ENCODE peak calls at places on chromosomes 2 and 18, in six cellular contexts. F is HepG2, H is GM12878, Y is A549, R is upper lobe of left lung, S is K562. E is an unnamed sample. For H3K4me1, the result is how much of the 10 kb centered on the place peaks cover.

GRCh38 chr2:61721382-61721781 is 132.5 kb downstream of the FAM161A start:
- ATAC-seq in R (no peak), Y (no peak), H (no peak), F (no peak), S (no peak), E (no peak)

GRCh38 chr2:33317369-33318015 is 159.0 kb upstream of the RASGRP3 start:
- ATAC-seq in Y (no peak), S (no peak), R (no peak), H (no peak), F (no peak), E (no peak)

GRCh38 chr18:23143871-23144270 is 8.6 kb downstream of the CABLES1 start:
- ATAC-seq in H (peak), S (peak), R (peak), F (peak), Y (no peak), E (peak)

GRCh38 chr18:23943104-23943503 is 71.5 kb upstream of the TTC39C start:
- ATAC-seq in Y (no peak), R (no peak), F (no peak), S (no peak), H (peak), E (no peak)

GRCh38 chr2:86675611-86676015 is 44.5 kb upstream of the RMND5A start:
- ATAC-seq in Y (no peak), H (peak), S (no peak), F (peak), R (no peak), E (no peak)

GRCh38 chr2:172643142-172643541 is 87.3 kb downstream of the PDK1 start:
- ATAC-seq in H (no peak), F (peak), S (peak), R (no peak), Y (no peak), E (no peak)

GRCh38 chr2:126748929-126749518 is 93.1 kb downstream of the GYPC start:
- ATAC-seq in S (no peak), Y (no peak), F (no peak), H (peak), R (no peak), E (no peak)

GRCh38 chr2:192978317-192978874 is 783.7 kb upstream of the TMEFF2 start:
- ATAC-seq in S (no peak), F (no peak), Y (no peak), H (no peak), R (no peak), E (no peak)

GRCh38 chr18:32049393-32050161 is 31.0 kb downstream of the RNF125 start:
- ATAC-seq in H (peak), S (peak), F (no peak), R (peak), Y (no peak), E (no peak)

GRCh38 chr2:159013103-159013502 is 44.7 kb downstream of the TANC1 start:
- ATAC-seq in R (no peak), F (no peak), Y (no peak), H (no peak), S (no peak), E (no peak)

GRCh38 chr2:28423856-28424605 is 31.4 kb downstream of the FOSL2 start:
- ATAC-seq in H (no peak), S (no peak), R (peak), Y (peak), F (no peak), E (no peak)

GRCh38 chr18:23302514-23302851 is 150.6 kb upstream of the RIOK3 start:
- ATAC-seq in R (no peak), Y (no peak), F (no peak), H (no peak), S (no peak), E (no peak)

GRCh38 chr2:132384491-132385186 is 32.0 kb upstream of the GPR39 start:
- ATAC-seq in F (no peak), H (no peak), Y (no peak), R (peak), S (no peak), E (no peak)

GRCh38 chr2:147888665-147889064 is 43.8 kb downstream of the ACVR2A start:
- ATAC-seq in R (no peak), S (no peak), H (peak), F (no peak), Y (no peak), E (no peak)

GRCh38 chr2:207395535-207396251 is 134.1 kb upstream of the CREB1 start:
- ATAC-seq in R (no peak), F (no peak), S (no peak), Y (no peak), H (no peak), E (no peak)

GRCh38 chr2:207115715-207116364 is 49.9 kb downstream of the KLF7 start:
- ATAC-seq in Y (no peak), S (no peak), H (no peak), R (no peak), F (no peak), E (peak)

GRCh38 chr2:70258532-70258875 is 567 bp downstream of the PCYOX1 start:
- ATAC-seq in R (peak), F (peak), H (no peak), S (peak), Y (no peak), E (peak)

GRCh38 chr2:60771508-60771907 is 15.4 kb downstream of the PAPOLG start:
- ATAC-seq in S (no peak), Y (no peak), F (no peak), R (no peak), H (no peak), E (no peak)

GRCh38 chr2:217642944-217643343 is 359.9 kb downstream of the TNS1 start:
- ATAC-seq in Y (no peak), F (no peak), S (no peak), R (no peak), H (no peak), E (no peak)

GRCh38 chr18:24130494-24130893 is 8.4 kb upstream of the CABYR start:
- ATAC-seq in S (no peak), R (no peak), F (no peak), Y (no peak), H (no peak), E (no peak)

GRCh38 chr2:238127165-238128060 is 11.1 kb upstream of the KLHL30 start:
- ATAC-seq in H (peak), S (peak), F (peak), R (peak), Y (peak), E (peak)

GRCh38 chr2:171956135-171956830 is 34.0 kb downstream of the HAT1 start:
- ATAC-seq in H (no peak), R (peak), Y (no peak), F (no peak), S (peak), E (peak)

GRCh38 chr2:109112-109809 is 63.0 kb upstream of the FAM110C start:
- ATAC-seq in R (no peak), S (no peak), F (no peak), Y (no peak), H (no peak), E (peak)

GRCh38 chr2:135212757-135213156 is 160.7 kb downstream of the RAB3GAP1 start:
- ATAC-seq in S (no peak), H (no peak), R (no peak), Y (no peak), F (no peak), E (no peak)

GRCh38 chr18:3212636-3213035 is 7.1 kb downstream of the MYOM1 start:
- ATAC-seq in S (no peak), Y (no peak), H (no peak), R (no peak), F (no peak), E (no peak)
- TF ChIP-seq EP300 in S (no peak), Y (no peak), H (no peak), R (no peak), F (no peak), E (no peak)

DNA sequence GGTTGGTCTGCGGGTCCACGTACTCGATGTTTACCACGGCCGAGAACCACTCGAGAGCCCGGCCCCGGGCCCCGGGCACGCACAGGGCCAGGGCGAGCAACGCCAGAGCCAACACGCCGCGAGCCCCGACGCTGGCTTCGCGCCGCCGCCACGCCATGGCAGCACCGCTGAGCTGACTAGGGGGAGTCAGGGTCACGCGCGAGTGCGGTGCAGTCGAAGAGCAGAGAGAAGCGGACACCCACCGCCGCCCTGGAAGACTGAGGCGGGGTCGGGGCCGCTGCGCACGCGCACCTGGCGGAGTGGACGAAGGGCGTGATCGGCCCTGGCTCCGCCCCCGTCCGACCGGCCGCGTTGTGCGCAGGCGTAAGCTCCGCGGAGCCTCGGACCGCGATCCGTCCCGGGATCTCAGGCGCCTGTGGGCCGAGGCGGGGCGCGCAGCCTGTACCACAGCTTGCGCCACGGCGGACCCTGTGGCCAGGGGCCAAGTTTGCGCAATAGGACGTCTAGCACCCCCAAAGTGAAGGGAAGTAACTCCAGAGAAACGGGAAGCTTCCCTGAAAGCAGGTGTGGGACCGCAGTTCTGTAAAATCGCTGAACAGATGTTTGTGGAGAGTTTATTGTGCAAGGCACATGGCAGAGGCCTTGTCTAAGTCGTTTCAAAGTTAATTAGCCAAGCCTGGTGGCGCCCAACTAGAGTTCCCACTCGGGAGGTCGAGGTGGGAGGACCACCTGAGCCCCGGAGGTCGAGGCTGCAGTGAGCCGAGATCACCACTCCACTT is at the start of gene RNF149:
- ATAC-seq in Y (peak), H (peak), S (peak), F (peak), R (peak), E (peak)
- H3K4me1 ChIP-seq in Y (under half), H (under half), S (under half), F (half or more), R (under half), E (under half)

GRCh38 chr2:134118279-134119116 is 135.4 kb upstream of the MGAT5 start:
- ATAC-seq in H (peak), R (peak), Y (peak), S (peak), F (peak), E (peak)
- H3K4me3 ChIP-seq in H (peak), R (no peak), Y (no peak), S (no peak), F (peak), E (no peak)

GRCh38 chr2:26474261-26474785 is 3.6 kb downstream of the OTOF start:
- ATAC-seq in H (no peak), F (no peak), S (no peak), R (no peak), Y (no peak), E (no peak)
- TF ChIP-seq EP300 in H (no peak), F (no peak), S (no peak), R (no peak), Y (no peak), E (no peak)

GRCh38 chr2:10303634-10304378 is 1.1 kb downstream of the HPCAL1 start:
- ATAC-seq in H (peak), Y (peak), R (peak), F (peak), S (peak), E (no peak)
- H3K4me1 ChIP-seq in H (under half), Y (half or more), R (half or more), F (half or more), S (half or more), E (under half)

GRCh38 chr2:227780981-227781630 is 32.5 kb upstream of the CCL20 start:
- ATAC-seq in F (peak), R (no peak), Y (no peak), H (no peak), S (no peak), E (no peak)

GRCh38 chr2:227782804-227783203 is 30.8 kb upstream of the CCL20 start:
- ATAC-seq in R (no peak), Y (no peak), H (peak), F (no peak), S (no peak), E (no peak)

GRCh38 chr2:227781841-227782240 is 31.8 kb upstream of the CCL20 start:
- ATAC-seq in S (no peak), Y (no peak), F (peak), H (no peak), R (no peak), E (no peak)

GRCh38 chr2:227785293-227785692 is 28.3 kb upstream of the CCL20 start:
- ATAC-seq in F (no peak), Y (no peak), R (no peak), H (no peak), S (no peak), E (no peak)

GRCh38 chr2:227783404-227784138 is 30.1 kb upstream of the CCL20 start:
- ATAC-seq in H (peak), S (no peak), F (no peak), R (no peak), Y (no peak), E (no peak)
- H3K4me3 ChIP-seq in H (peak), S (no peak), F (no peak), R (peak), Y (no peak), E (no peak)

GRCh38 chr2:27071990-27072830 is 756 bp upstream of the OST4 start:
- ATAC-seq in H (peak), F (peak), Y (peak), R (peak), S (peak), E (peak)
- TF ChIP-seq EP300 in H (no peak), F (no peak), Y (no peak), R (no peak), S (no peak), E (peak)

GRCh38 chr2:240432430-240432819 is 3.0 kb upstream of the GPC1 start:
- ATAC-seq in S (no peak), Y (no peak), R (no peak), F (no peak), H (no peak), E (no peak)

GRCh38 chr2:240431663-240432424 is 3.6 kb upstream of the GPC1 start:
- ATAC-seq in F (no peak), R (no peak), H (no peak), S (no peak), Y (no peak), E (no peak)

GRCh38 chr2:240433973-240434727 is 1.3 kb upstream of the GPC1 start:
- ATAC-seq in R (no peak), H (no peak), Y (peak), S (no peak), F (no peak), E (no peak)

GRCh38 chr2:240434728-240435456 is 571 bp upstream of the GPC1 start:
- ATAC-seq in H (peak), S (peak), R (peak), Y (peak), F (no peak), E (peak)

GRCh38 chr2:240432820-240433801 is 2.4 kb upstream of the GPC1 start:
- ATAC-seq in Y (no peak), R (no peak), S (no peak), H (no peak), F (peak), E (no peak)
- H3K4me1 ChIP-seq in Y (under half), R (under half), S (under half), H (under half), F (under half), E (under half)

GRCh38 chr18:59272221-59272888 is 899 bp downstream of the RAX start:
- ATAC-seq in H (no peak), R (no peak), Y (no peak), S (no peak), F (no peak), E (no peak)

GRCh38 chr18:59276047-59276446 is 2.8 kb upstream of the RAX start:
- ATAC-seq in R (no peak), F (no peak), S (no peak), H (no peak), Y (no peak), E (no peak)

GRCh38 chr18:59273936-59274928 is 978 bp upstream of the RAX start:
- ATAC-seq in S (no peak), R (no peak), Y (no peak), F (no peak), H (no peak), E (peak)

GRCh38 chr18:59272971-59273935 is at the start of gene RAX:
- ATAC-seq in H (peak), R (no peak), S (peak), Y (peak), F (peak), E (no peak)

GRCh38 chr18:59275406-59275949 is 2.2 kb upstream of the RAX start:
- ATAC-seq in F (no peak), Y (no peak), S (no peak), H (no peak), R (no peak), E (no peak)
- H3K4me3 ChIP-seq in F (no peak), Y (no peak), S (no peak), H (no peak), R (no peak), E (no peak)

DNA sequence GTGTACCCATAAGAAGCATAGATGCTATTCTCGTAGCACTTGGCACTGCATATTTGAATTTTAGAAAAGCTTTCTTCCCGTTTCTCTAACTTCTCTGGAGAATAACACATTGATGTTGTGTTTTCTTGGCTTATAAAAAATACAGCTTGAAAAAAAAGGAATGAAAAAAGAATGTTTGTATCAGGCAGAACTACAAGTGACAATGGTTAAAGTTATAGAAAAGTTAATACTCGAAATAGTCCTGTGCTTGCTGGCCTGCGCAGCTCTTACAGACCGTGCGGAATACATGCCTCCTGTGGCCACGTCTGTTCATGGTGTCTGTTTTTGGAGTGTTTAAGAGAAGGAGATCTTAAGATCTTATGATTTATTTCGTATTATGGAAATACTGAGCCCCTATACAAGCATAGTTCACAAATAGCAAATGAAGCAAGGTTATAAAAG is 808 bp downstream of the DUSP19 start:
- ATAC-seq in Y (peak), S (peak), F (peak), H (no peak), R (no peak), E (peak)
- TF ChIP-seq EP300 in Y (no peak), S (no peak), F (no peak), H (no peak), R (no peak), E (no peak)

E was measured in gastroesophageal sphincter.